ENCODE peak calls at places on chromosomes 12 and 14, in nine cellular contexts. A, S, O, W, Y, N, R, U and D are unnamed samples.

GRCh38 chr14:101812071-101812470 is 50.6 kb downstream of the PPP2R5C start:
- DNase-seq in A (peak; percentile 44), S (no peak), O (no peak), W (no peak), Y (no peak), N (no peak), R (no peak), U (no peak), D (no peak)

GRCh38 chr12:48356041-48356768 is 5.5 kb upstream of the ZNF641 start:
- DNase-seq in A (no peak), S (peak; percentile 21), O (peak; percentile 11), W (no peak), Y (no peak), N (no peak), R (no peak), U (no peak), D (no peak)

GRCh38 chr12:64670856-64671639 is 60.8 kb downstream of the RASSF3 start:
- DNase-seq in A (no peak), S (peak; percentile 48), O (peak; percentile 70), W (no peak), Y (no peak), N (peak; percentile 69), R (no peak), U (no peak), D (peak; percentile 63)

GRCh38 chr12:71415336-71416231 is 24.0 kb upstream of the LGR5 start:
- DNase-seq in A (no peak), S (peak; percentile 66), O (peak; percentile 73), W (no peak), Y (peak; percentile 37), N (peak; percentile 59), R (no peak), U (peak; percentile 27), D (peak; percentile 54)

GRCh38 chr12:66036317-66036716 is 94.2 kb downstream of the LLPH start:
- DNase-seq in A (peak; percentile 17), S (peak; percentile 95), O (peak; percentile 97), W (no peak), Y (peak; percentile 84), N (peak; percentile 92), R (peak; percentile 74), U (no peak), D (peak; percentile 90)

GRCh38 chr12:48765753-48766162 is 23.1 kb downstream of the ADCY6 start:
- DNase-seq in A (no peak), S (peak; percentile 54), O (peak; percentile 29), W (peak; percentile 89), Y (no peak), N (peak; percentile 45), R (no peak), U (peak; percentile 11), D (no peak)

GRCh38 chr12:39205969-39206368 is 237.0 kb downstream of the KIF21A start:
- DNase-seq in A (no peak), S (no peak), O (no peak), W (no peak), Y (no peak), N (no peak), R (no peak), U (no peak), D (no peak)

GRCh38 chr14:21241218-21241819 is 27.9 kb downstream of the HNRNPC start:
- DNase-seq in A (no peak), S (peak; percentile 50), O (peak; percentile 58), W (no peak), Y (peak; percentile 24), N (peak; percentile 38), R (no peak), U (no peak), D (peak; percentile 32)

GRCh38 chr14:88834883-88835431 is 10.5 kb downstream of the TTC8 start:
- DNase-seq in A (no peak), S (peak; percentile 74), O (peak; percentile 73), W (no peak), Y (peak; percentile 20), N (peak; percentile 87), R (no peak), U (no peak), D (peak; percentile 85)

GRCh38 chr12:77861317-77861716 is 30.6 kb downstream of the NAV3 start:
- DNase-seq in A (no peak), S (no peak), O (peak; percentile 11), W (no peak), Y (no peak), N (no peak), R (no peak), U (no peak), D (no peak)

GRCh38 chr12:96258451-96258933 is 64.3 kb downstream of the ELK3 start:
- DNase-seq in A (peak; percentile 75), S (peak; percentile 82), O (peak; percentile 89), W (no peak), Y (peak; percentile 91), N (peak; percentile 53), R (no peak), U (peak; percentile 26), D (peak; percentile 91)

GRCh38 chr14:78714722-78715121 is 544.5 kb downstream of the NRXN3 start:
- DNase-seq in A (no peak), S (no peak), O (no peak), W (no peak), Y (no peak), N (no peak), R (no peak), U (no peak), D (no peak)

GRCh38 chr14:78713716-78714115 is 543.5 kb downstream of the NRXN3 start:
- DNase-seq in A (no peak), S (no peak), O (no peak), W (no peak), Y (no peak), N (no peak), R (no peak), U (no peak), D (no peak)

GRCh38 chr14:78710963-78711362 is 540.8 kb downstream of the NRXN3 start:
- DNase-seq in A (no peak), S (no peak), O (no peak), W (no peak), Y (no peak), N (no peak), R (no peak), U (no peak), D (no peak)

GRCh38 chr14:78705989-78706388 is 535.8 kb downstream of the NRXN3 start:
- DNase-seq in A (no peak), S (no peak), O (no peak), W (no peak), Y (no peak), N (no peak), R (no peak), U (no peak), D (no peak)

GRCh38 chr14:78709795-78710569 is 539.8 kb downstream of the NRXN3 start:
- DNase-seq in A (no peak), S (no peak), O (no peak), W (no peak), Y (no peak), N (no peak), R (no peak), U (no peak), D (no peak)
- H3K4me3 ChIP-seq in A (no peak overlapping the region), S (no peak overlapping the region), O (no peak overlapping the region), W (no peak overlapping the region), Y (no peak overlapping the region), N (no peak overlapping the region), R (no peak overlapping the region), U (no peak overlapping the region), D (no peak overlapping the region)

GRCh38 chr14:79248771-79249170 is 962.5 kb downstream of the DIO2 start:
- DNase-seq in A (no peak), S (no peak), O (no peak), W (no peak), Y (no peak), N (no peak), R (no peak), U (no peak), D (no peak)
- H3K4me3 ChIP-seq in A (no peak overlapping the region), S (no peak overlapping the region), O (no peak overlapping the region), W (no peak overlapping the region), Y (no peak overlapping the region), N (no peak overlapping the region), R (no peak overlapping the region), U (no peak overlapping the region), D (no peak overlapping the region)

DNA sequence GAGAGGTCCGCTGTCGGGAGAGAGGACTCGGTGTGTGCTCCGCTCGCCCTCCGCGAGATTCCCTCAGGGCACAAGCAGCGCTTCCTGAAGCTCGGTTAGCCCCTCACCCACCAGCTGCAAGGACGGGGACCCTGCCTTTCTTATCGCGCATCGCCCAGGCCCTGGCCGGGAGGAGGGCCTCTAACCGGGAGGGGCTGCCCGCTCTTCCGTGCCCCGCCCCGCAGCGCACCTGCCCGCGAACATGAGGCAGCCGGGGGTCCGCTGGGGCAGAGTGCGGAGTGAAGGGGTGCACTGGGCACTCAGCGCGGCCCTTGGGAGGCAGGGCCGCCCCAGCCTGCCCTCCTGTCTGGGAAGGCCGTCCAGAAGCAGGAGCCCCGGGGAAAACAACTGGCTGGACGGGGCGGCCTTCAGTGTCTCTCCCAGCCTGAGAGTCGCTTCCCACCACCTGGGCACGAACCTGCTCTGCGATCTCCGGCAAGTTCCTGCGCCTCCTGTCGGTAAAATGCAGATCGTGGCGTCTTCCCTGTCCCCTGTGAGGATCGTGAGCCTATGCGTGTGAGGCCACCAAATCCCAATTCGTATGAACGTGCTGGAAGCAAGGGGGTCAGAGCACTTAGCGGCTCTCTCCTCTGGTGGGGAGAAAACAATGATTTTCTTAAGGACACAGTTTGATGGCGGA is 28.0 kb upstream of the ADIPOR2 start:
- DNase-seq in A (peak; percentile 60), S (peak; percentile 28), O (peak; percentile 50), W (no peak), Y (no peak), N (no peak), R (no peak), U (no peak), D (peak; percentile 18)
- H3K4me3 ChIP-seq in A (no peak overlapping the region), S (no peak overlapping the region), O (peak overlapping the region; percentile 10), W (no peak overlapping the region), Y (no peak overlapping the region), N (no peak overlapping the region), R (peak overlapping the region; percentile 29), U (no peak overlapping the region), D (no peak overlapping the region)

DNA sequence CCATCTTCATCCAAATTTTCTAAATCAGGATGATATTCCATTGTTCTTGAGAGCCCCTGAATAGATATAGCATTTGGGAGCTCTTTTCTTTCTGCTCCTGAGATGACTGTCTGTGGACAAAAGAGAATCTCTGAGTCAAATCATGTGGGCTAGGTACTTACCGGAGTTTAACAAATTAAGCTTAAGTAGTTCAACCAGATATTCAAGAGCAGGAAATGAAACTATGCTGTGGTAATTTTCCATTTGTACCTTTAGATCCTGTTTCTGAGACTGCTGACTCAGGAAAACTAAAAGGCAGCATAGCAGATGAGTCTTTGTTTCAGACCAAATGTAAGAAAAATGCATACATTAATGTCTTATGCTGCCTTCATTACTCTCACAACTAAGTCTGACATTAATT is at the start of gene CLEC7A:
- DNase-seq in A (no peak), S (no peak), O (no peak), W (no peak), Y (no peak), N (no peak), R (no peak), U (no peak), D (no peak)
- H3K4me3 ChIP-seq in A (no peak within 1 kb of the TSS), S (no peak within 1 kb of the TSS), O (no peak within 1 kb of the TSS), W (no peak within 1 kb of the TSS), Y (no peak within 1 kb of the TSS), N (no peak within 1 kb of the TSS), R (peak within 1 kb of the TSS; percentile 19), U (no peak within 1 kb of the TSS), D (no peak within 1 kb of the TSS)

GRCh38 chr14:58238252-58239247 is 6.1 kb upstream of the PSMA3 start:
- DNase-seq in A (no peak), S (peak; percentile 49), O (peak; percentile 38), W (no peak), Y (no peak), N (no peak), R (no peak), U (no peak), D (no peak)
- H3K4me3 ChIP-seq in A (peak overlapping the region; percentile 54), S (peak overlapping the region; percentile 63), O (peak overlapping the region; percentile 63), W (peak overlapping the region; percentile 90), Y (no peak overlapping the region), N (peak overlapping the region; percentile 4), R (peak overlapping the region; percentile 75), U (peak overlapping the region; percentile 77), D (peak overlapping the region; percentile 59)